ENCODE peak calls at places on chromosomes 11 and 22, in five cellular contexts. Y is pancreas, K is bronchial epithelial cell, L is cardiac muscle cell, F is tibial artery. Z is an unnamed sample.

GRCh38 chr11:2581151-2581930 is 118.5 kb downstream of the KCNQ1OT1 start:
- DNase-seq in Y (peak; percentile 54), K (no peak), L (no peak), F (peak; percentile 56), Z (no peak)

GRCh38 chr11:107017433-107018227 is 646 bp downstream of the GUCY1A2 start:
- DNase-seq in Y (peak; percentile 80), K (no peak), L (peak; percentile 76), F (no peak), Z (no peak)

GRCh38 chr22:27507935-27508504 is 293.5 kb downstream of the MN1 start:
- DNase-seq in Y (no peak), K (peak; percentile 73), L (no peak), F (no peak), Z (no peak)

GRCh38 chr11:17578958-17579357 is 31.9 kb downstream of the OTOG start:
- DNase-seq in Y (no peak), K (no peak), L (no peak), F (no peak), Z (no peak)

GRCh38 chr11:11444027-11444799 is 91.2 kb upstream of the CSNK2A3 start:
- DNase-seq in Y (no peak), K (peak; percentile 44), L (peak; percentile 55), F (no peak), Z (no peak)

GRCh38 chr11:96696736-96697135 is 306.9 kb downstream of the JRKL start:
- DNase-seq in Y (no peak), K (no peak), L (no peak), F (no peak), Z (no peak)

GRCh38 chr11:58394195-58394594 is 12.5 kb downstream of the OR5B3 start:
- DNase-seq in Y (no peak), K (peak; percentile 85), L (peak; percentile 67), F (no peak), Z (no peak)

GRCh38 chr11:114479331-114479730 is 40.1 kb downstream of the REXO2 start:
- DNase-seq in Y (no peak), K (peak; percentile 47), L (no peak), F (no peak), Z (no peak)

GRCh38 chr11:78365381-78365792 is 52.2 kb downstream of the GAB2 start:
- DNase-seq in Y (no peak), K (peak; percentile 15), L (peak; percentile 53), F (no peak), Z (no peak)

GRCh38 chr11:14380947-14381555 is 22.1 kb upstream of the RRAS2 start:
- DNase-seq in Y (peak; percentile 90), K (peak; percentile 53), L (peak; percentile 71), F (peak; percentile 91), Z (no peak)

GRCh38 chr11:78742430-78742829 is 167.8 kb upstream of the NARS2 start:
- DNase-seq in Y (peak; percentile 89), K (peak; percentile 79), L (no peak), F (peak; percentile 71), Z (no peak)

GRCh38 chr11:108961095-108961494 is 296.2 kb downstream of the DDX10 start:
- DNase-seq in Y (no peak), K (no peak), L (no peak), F (no peak), Z (no peak)

GRCh38 chr11:94694309-94695060 is 73.7 kb upstream of the AMOTL1 start:
- DNase-seq in Y (no peak), K (peak; percentile 78), L (no peak), F (no peak), Z (no peak)

GRCh38 chr22:45830531-45831245 is 146.3 kb downstream of the WNT7B start:
- DNase-seq in Y (no peak), K (peak; percentile 82), L (peak; percentile 11), F (no peak), Z (no peak)

GRCh38 chr11:11173316-11174025 is 179.6 kb downstream of the CSNK2A3 start:
- DNase-seq in Y (no peak), K (peak; percentile 73), L (no peak), F (no peak), Z (peak; percentile 70)

GRCh38 chr11:77163271-77163670 is 35.2 kb downstream of the MYO7A start:
- DNase-seq in Y (no peak), K (no peak), L (no peak), F (no peak), Z (no peak)

GRCh38 chr11:73818838-73819237 is 31.2 kb downstream of the MRPL48 start:
- DNase-seq in Y (no peak), K (peak; percentile 18), L (peak; percentile 37), F (no peak), Z (no peak)

GRCh38 chr22:46592390-46592872 is 27.8 kb upstream of the GRAMD4 start:
- DNase-seq in Y (no peak), K (no peak), L (peak; percentile 84), F (peak; percentile 76), Z (no peak)

GRCh38 chr22:27358096-27358870 is 443.3 kb downstream of the MN1 start:
- DNase-seq in Y (no peak), K (no peak), L (no peak), F (no peak), Z (peak; percentile 86)

DNA sequence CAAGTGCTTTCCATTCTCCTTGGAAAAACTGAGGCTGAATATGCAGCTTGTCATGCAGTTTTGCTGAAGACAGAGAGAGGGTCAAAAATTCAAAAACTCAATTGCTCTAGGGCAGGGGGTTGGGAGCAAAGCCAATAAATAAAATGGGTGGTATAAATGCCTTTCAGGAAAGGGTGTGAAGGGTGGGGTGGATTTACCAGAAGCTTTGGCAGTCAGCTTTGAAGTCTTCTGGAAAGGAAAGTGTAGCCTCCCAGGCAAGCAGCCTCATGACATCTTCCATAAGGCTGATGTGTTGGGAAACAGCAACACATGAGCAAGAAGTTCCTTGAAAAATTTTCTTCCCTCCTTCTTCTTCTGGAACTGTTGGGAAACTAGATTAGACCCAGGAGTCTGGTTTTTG is 38.7 kb downstream of the SNX19 start:
- DNase-seq in Y (no peak), K (no peak), L (no peak), F (no peak), Z (no peak)
- H3K36me3 ChIP-seq in Y (peaks cover 72% of the 10 kb centered on the region), K (peaks cover 12% of the 10 kb centered on the region), L (peaks cover 35% of the 10 kb centered on the region), F (peaks cover 64% of the 10 kb centered on the region), Z (peaks cover 88% of the 10 kb centered on the region)

GRCh38 chr22:44277404-44278135 is 35.2 kb downstream of the SHISAL1 start:
- DNase-seq in Y (no peak), K (no peak), L (no peak), F (no peak), Z (no peak)
- H3K36me3 ChIP-seq in Y (no peaks in the 10 kb centered on the region), K (no peaks in the 10 kb centered on the region), L (no peaks in the 10 kb centered on the region), F (no peaks in the 10 kb centered on the region), Z (no peaks in the 10 kb centered on the region)

GRCh38 chr11:765802-766091 is 11.5 kb downstream of the GATD1 start:
- DNase-seq in Y (no peak), K (no peak), L (no peak), F (no peak), Z (no peak)

GRCh38 chr11:766106-766940 is 11.0 kb downstream of the GATD1 start:
- DNase-seq in Y (peak; percentile 57), K (no peak), L (no peak), F (no peak), Z (no peak)

GRCh38 chr11:763549-764321 is 13.6 kb downstream of the GATD1 start:
- DNase-seq in Y (peak; percentile 77), K (no peak), L (no peak), F (no peak), Z (no peak)

GRCh38 chr11:764322-765024 is 12.8 kb downstream of the GATD1 start:
- DNase-seq in Y (peak; percentile 69), K (no peak), L (no peak), F (no peak), Z (no peak)

GRCh38 chr11:765025-765801 is 12.1 kb downstream of the GATD1 start:
- DNase-seq in Y (peak; percentile 84), K (peak; percentile 48), L (peak; percentile 55), F (peak; percentile 77), Z (no peak)
- H3K36me3 ChIP-seq in Y (peaks cover 23% of the 10 kb centered on the region), K (peaks cover 35% of the 10 kb centered on the region), L (peaks cover 18% of the 10 kb centered on the region), F (peaks cover 72% of the 10 kb centered on the region), Z (peaks cover 93% of the 10 kb centered on the region)

GRCh38 chr22:40300884-40301672 is 45.2 kb upstream of the ADSL start:
- DNase-seq in Y (no peak), K (no peak), L (no peak), F (no peak), Z (no peak)
- H3K36me3 ChIP-seq in Y (peaks cover 31% of the 10 kb centered on the region), K (peaks cover 8% of the 10 kb centered on the region), L (peaks cover 43% of the 10 kb centered on the region), F (peaks cover 41% of the 10 kb centered on the region), Z (peaks cover 11% of the 10 kb centered on the region)

DNA sequence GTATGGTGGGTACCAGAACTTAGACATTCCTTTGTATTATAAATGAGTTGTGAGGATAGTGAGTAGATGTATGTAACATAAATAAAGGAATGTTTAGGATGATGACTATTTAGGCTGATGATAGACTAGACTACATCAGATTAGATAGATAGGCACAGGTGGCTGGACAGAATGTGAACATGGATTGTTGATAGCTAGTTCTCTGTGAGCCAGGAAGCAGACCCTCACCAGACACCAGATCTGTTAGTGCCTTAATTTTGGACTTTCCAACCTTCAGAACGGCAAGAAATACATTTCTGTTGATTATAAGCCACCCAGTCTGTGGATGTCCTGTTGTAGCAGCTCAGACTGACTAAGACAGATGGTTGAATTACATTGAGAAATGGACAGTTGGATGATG is 99.4 kb downstream of the SWAP70 start:
- DNase-seq in Y (no peak), K (no peak), L (no peak), F (no peak), Z (no peak)
- H3K36me3 ChIP-seq in Y (no peaks in the 10 kb centered on the region), K (no peaks in the 10 kb centered on the region), L (no peaks in the 10 kb centered on the region), F (no peaks in the 10 kb centered on the region), Z (no peaks in the 10 kb centered on the region)

GRCh38 chr22:41940853-41941765 is 5.8 kb downstream of the CENPM start:
- DNase-seq in Y (peak; percentile 92), K (peak; percentile 79), L (peak; percentile 86), F (peak; percentile 89), Z (no peak)
- H3K36me3 ChIP-seq in Y (no peaks in the 10 kb centered on the region), K (no peaks in the 10 kb centered on the region), L (no peaks in the 10 kb centered on the region), F (no peaks in the 10 kb centered on the region), Z (no peaks in the 10 kb centered on the region)

GRCh38 chr11:72002841-72003775 is 4.4 kb downstream of the IL18BP start:
- DNase-seq in Y (no peak), K (no peak), L (no peak), F (peak; percentile 39), Z (no peak)
- H3K36me3 ChIP-seq in Y (peaks cover 57% of the 10 kb centered on the region), K (peaks cover 40% of the 10 kb centered on the region), L (peaks cover 53% of the 10 kb centered on the region), F (peaks cover 61% of the 10 kb centered on the region), Z (peaks cover 70% of the 10 kb centered on the region)

DNA sequence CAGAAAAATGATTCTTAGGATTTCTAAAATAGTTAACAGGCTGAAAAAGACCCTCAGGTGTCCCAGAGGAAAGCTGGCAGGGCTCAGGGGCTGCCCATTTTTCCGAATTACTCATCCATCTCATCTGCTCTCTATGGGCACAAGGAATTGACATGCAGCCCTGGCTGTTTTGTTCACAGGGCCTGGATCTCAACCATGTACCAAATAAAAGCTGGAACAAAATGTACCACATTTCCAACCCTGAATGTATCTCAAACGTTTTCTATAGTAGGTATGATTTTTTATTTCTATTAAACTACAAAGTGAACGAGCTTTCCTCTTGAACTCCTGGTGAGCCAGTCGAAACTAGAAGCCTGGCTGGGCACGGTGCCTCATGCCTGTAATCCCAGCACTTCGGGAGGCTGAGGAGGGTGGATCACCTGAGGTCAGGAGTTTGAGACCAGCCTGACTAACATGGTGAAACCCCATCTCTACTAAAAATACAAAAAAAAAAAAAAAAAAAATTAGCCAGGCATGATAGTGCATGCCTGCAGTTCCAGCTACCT is 43.8 kb upstream of the RASD2 start:
- DNase-seq in Y (no peak), K (peak; percentile 15), L (no peak), F (no peak), Z (no peak)
- H3K36me3 ChIP-seq in Y (no peaks in the 10 kb centered on the region), K (no peaks in the 10 kb centered on the region), L (no peaks in the 10 kb centered on the region), F (no peaks in the 10 kb centered on the region), Z (no peaks in the 10 kb centered on the region)